ENCODE peak calls at places on chromosomes 12 and 14, in four cellular contexts. One of them, this sample, is unnamed.
A peak's percentile ranks its signal among the peaks of the same experiment; 100 is the strongest.

GRCh38 chr12:40474630-40475029 is 217.6 kb upstream of the CNTN1 start:
- DNase-seq in HepG2: no peak
- DNase-seq in SK-N-SH: no peak
- DNase-seq in K562: no peak
- DNase-seq in this sample: no peak

GRCh38 chr12:51391047-51391837 is at the start of gene GALNT6:
- DNase-seq in HepG2: no peak
- DNase-seq in SK-N-SH: peak; percentile 76
- DNase-seq in K562: peak; percentile 70
- DNase-seq in this sample: peak; percentile 79

GRCh38 chr12:122646568-122647220 is 56.5 kb downstream of the HCAR2 start:
- DNase-seq in HepG2: no peak
- DNase-seq in SK-N-SH: no peak
- DNase-seq in K562: no peak
- DNase-seq in this sample: no peak

GRCh38 chr14:102554835-102555819 is 37.3 kb upstream of the RCOR1 start:
- DNase-seq in HepG2: no peak
- DNase-seq in SK-N-SH: peak; percentile 29
- DNase-seq in K562: no peak
- DNase-seq in this sample: peak; percentile 75

GRCh38 chr12:49086116-49086515 is 8.5 kb downstream of the DHH start:
- DNase-seq in HepG2: no peak
- DNase-seq in SK-N-SH: no peak
- DNase-seq in K562: no peak
- DNase-seq in this sample: no peak

GRCh38 chr12:7859552-7859951 is 13.2 kb downstream of the SLC2A14 start:
- DNase-seq in HepG2: no peak
- DNase-seq in SK-N-SH: no peak
- DNase-seq in K562: no peak
- DNase-seq in this sample: no peak

GRCh38 chr12:53214687-53215455 is 7.8 kb upstream of the ITGB7 start:
- DNase-seq in HepG2: no peak
- DNase-seq in SK-N-SH: no peak
- DNase-seq in K562: no peak
- DNase-seq in this sample: no peak

GRCh38 chr14:98931911-98932310 is 340.1 kb downstream of the BCL11B start:
- DNase-seq in HepG2: no peak
- DNase-seq in SK-N-SH: no peak
- DNase-seq in K562: no peak
- DNase-seq in this sample: no peak

GRCh38 chr12:78914859-78915331 is 50.3 kb downstream of the SYT1 start:
- DNase-seq in HepG2: no peak
- DNase-seq in SK-N-SH: no peak
- DNase-seq in K562: no peak
- DNase-seq in this sample: no peak

GRCh38 chr12:105948331-105948730 is 190.4 kb downstream of the NUAK1 start:
- DNase-seq in HepG2: no peak
- DNase-seq in SK-N-SH: no peak
- DNase-seq in K562: no peak
- DNase-seq in this sample: no peak

GRCh38 chr12:39892146-39892545 is 213.7 kb downstream of the SLC2A13 start:
- DNase-seq in HepG2: no peak
- DNase-seq in SK-N-SH: no peak
- DNase-seq in K562: no peak
- DNase-seq in this sample: no peak

GRCh38 chr12:105425263-105426174 is 95.0 kb downstream of the C12orf75 start:
- DNase-seq in HepG2: no peak
- DNase-seq in SK-N-SH: no peak
- DNase-seq in K562: no peak
- DNase-seq in this sample: no peak

GRCh38 chr12:47509398-47509851 is 196.4 kb downstream of the RPAP3 start:
- DNase-seq in HepG2: no peak
- DNase-seq in SK-N-SH: no peak
- DNase-seq in K562: no peak
- DNase-seq in this sample: no peak

GRCh38 chr14:33611405-33612183 is 339.3 kb downstream of the EGLN3 start:
- DNase-seq in HepG2: no peak
- DNase-seq in SK-N-SH: no peak
- DNase-seq in K562: no peak
- DNase-seq in this sample: peak; percentile 22

GRCh38 chr12:122139266-122139665 is 34.8 kb downstream of the IL31 start:
- DNase-seq in HepG2: no peak
- DNase-seq in SK-N-SH: no peak
- DNase-seq in K562: no peak
- DNase-seq in this sample: no peak

GRCh38 chr12:33988888-33989287 is 33.4 kb upstream of the ALG10 start:
- DNase-seq in HepG2: no peak
- DNase-seq in SK-N-SH: no peak
- DNase-seq in K562: no peak
- DNase-seq in this sample: no peak

GRCh38 chr12:101564912-101565311 is 29.9 kb upstream of the MYBPC1 start:
- DNase-seq in HepG2: no peak
- DNase-seq in SK-N-SH: peak; percentile 1
- DNase-seq in K562: peak; percentile 38
- DNase-seq in this sample: peak; percentile 17

GRCh38 chr12:58321414-58321813 is 380.0 kb downstream of the ATP23 start:
- DNase-seq in HepG2: no peak
- DNase-seq in SK-N-SH: no peak
- DNase-seq in K562: no peak
- DNase-seq in this sample: no peak

GRCh38 chr12:57738661-57739237 is at the start of gene AGAP2:
- DNase-seq in HepG2: no peak
- DNase-seq in SK-N-SH: peak; percentile 91
- DNase-seq in K562: peak; percentile 23
- DNase-seq in this sample: peak; percentile 70

GRCh38 chr12:116390656-116391335 is 113.3 kb upstream of the MED13L start:
- DNase-seq in HepG2: no peak
- DNase-seq in SK-N-SH: no peak
- DNase-seq in K562: no peak
- DNase-seq in this sample: no peak

GRCh38 chr14:97290065-97290464 is 492.9 kb downstream of the VRK1 start:
- DNase-seq in HepG2: no peak
- DNase-seq in SK-N-SH: no peak
- DNase-seq in K562: no peak
- DNase-seq in this sample: no peak

GRCh38 chr14:101560534-101561113 is 671 bp upstream of the DIO3 start:
- DNase-seq in HepG2: no peak
- DNase-seq in SK-N-SH: no peak
- DNase-seq in K562: no peak
- DNase-seq in this sample: no peak

GRCh38 chr14:68088463-68088862 is 268.9 kb downstream of the RAD51B start:
- DNase-seq in HepG2: no peak
- DNase-seq in SK-N-SH: no peak
- DNase-seq in K562: no peak
- DNase-seq in this sample: no peak

GRCh38 chr12:122665759-122666158 is 37.4 kb downstream of the HCAR2 start:
- DNase-seq in HepG2: no peak
- DNase-seq in SK-N-SH: no peak
- DNase-seq in K562: no peak
- DNase-seq in this sample: no peak

GRCh38 chr12:120938496-120938895 is 34.3 kb upstream of the SPPL3 start:
- DNase-seq in HepG2: no peak
- DNase-seq in SK-N-SH: no peak
- DNase-seq in K562: no peak
- DNase-seq in this sample: no peak

GRCh38 chr14:74638066-74638465 is 26.0 kb upstream of the LTBP2 start:
- DNase-seq in HepG2: no peak
- DNase-seq in SK-N-SH: peak; percentile 59
- DNase-seq in K562: no peak
- DNase-seq in this sample: no peak

GRCh38 chr12:47837190-47838171 is 17.8 kb upstream of the HDAC7 start:
- DNase-seq in HepG2: peak; percentile 54
- DNase-seq in SK-N-SH: peak; percentile 81
- DNase-seq in K562: peak; percentile 86
- DNase-seq in this sample: peak; percentile 75

DNA sequence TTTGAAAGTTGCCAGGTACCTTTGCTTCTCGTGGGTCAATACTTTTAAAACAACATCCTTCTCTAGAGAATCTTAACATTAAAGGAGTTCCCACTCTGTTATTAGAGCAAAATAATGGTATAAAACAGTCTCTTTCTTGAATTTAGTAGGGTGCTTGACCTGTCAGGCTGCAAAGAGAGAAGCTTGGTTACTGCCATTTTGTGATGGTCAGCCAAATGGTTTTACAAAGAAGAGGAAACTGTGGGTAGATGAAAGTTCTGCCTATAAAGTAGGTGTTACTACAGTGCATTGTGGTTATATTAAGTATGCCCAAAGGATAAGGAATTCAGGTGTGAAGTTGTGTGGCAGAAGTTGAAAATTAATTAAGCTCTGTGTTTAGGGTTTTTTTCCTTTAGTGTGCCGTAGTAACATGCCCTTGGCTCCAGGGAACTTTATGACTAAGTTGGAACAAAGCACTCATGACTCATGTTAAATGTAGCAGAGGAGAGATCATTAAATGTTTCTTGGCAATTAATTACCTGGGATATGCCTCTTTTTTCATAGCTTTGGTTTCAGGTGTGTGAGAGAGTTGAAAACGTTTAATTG is 354.0 kb upstream of the KITLG start:
- DNase-seq in HepG2: no peak
- DNase-seq in SK-N-SH: no peak
- DNase-seq in K562: no peak
- DNase-seq in this sample: no peak
- TF ChIP-seq FOXJ3 in HepG2: no peak
- TF ChIP-seq FOXJ3 in SK-N-SH: no peak
- TF ChIP-seq FOXJ3 in K562: no peak
- TF ChIP-seq FOXJ3 in this sample: no peak

GRCh38 chr14:48955857-48956256 is 630.3 kb downstream of the RPS29 start:
- DNase-seq in HepG2: no peak
- DNase-seq in SK-N-SH: no peak
- DNase-seq in K562: no peak
- DNase-seq in this sample: no peak
- TF ChIP-seq FOXJ3 in HepG2: no peak
- TF ChIP-seq FOXJ3 in SK-N-SH: no peak
- TF ChIP-seq FOXJ3 in K562: no peak
- TF ChIP-seq FOXJ3 in this sample: no peak

GRCh38 chr12:55771736-55772135 is 28.8 kb downstream of the GDF11 start:
- DNase-seq in HepG2: no peak
- DNase-seq in SK-N-SH: no peak
- DNase-seq in K562: no peak
- DNase-seq in this sample: no peak
- TF ChIP-seq FOXJ3 in HepG2: no peak
- TF ChIP-seq FOXJ3 in SK-N-SH: no peak
- TF ChIP-seq FOXJ3 in K562: no peak
- TF ChIP-seq FOXJ3 in this sample: no peak

DNA sequence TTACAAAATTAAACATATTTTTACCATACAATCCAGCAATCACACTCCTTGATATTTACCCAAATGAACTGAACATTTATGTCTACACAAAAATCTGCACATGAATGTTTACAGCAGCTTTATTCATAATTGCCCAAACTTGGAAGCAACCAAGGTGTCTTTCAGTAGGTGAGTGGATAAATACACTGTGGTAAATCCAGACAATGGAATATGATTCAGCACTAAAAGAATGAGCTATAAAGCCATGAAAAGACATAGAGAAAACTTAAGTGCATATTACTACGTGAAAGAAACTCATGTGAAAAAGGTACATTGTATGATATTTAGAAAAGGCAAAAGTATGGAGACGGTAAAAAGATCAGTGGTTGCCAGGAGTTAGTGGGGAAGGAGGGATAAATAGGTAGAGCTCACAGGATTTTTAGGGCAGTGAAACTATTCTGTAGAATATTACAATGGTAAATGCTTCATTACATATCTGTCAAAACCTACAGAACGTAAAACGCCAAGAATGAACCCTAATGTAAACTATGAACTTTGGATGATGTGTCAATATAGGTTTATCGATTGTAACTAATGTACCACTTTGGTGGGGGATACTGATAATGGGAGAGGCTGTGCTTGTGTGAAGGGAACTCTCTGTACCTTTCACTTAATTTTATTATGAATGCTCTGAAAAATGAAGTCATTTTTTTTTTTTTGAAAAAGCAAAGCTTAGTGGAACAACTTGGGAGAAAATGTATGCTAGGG is 295.7 kb downstream of the CEP128 start:
- DNase-seq in HepG2: peak; percentile 16
- DNase-seq in SK-N-SH: no peak
- DNase-seq in K562: no peak
- DNase-seq in this sample: no peak
- TF ChIP-seq FOXJ3 in HepG2: no peak
- TF ChIP-seq FOXJ3 in SK-N-SH: no peak
- TF ChIP-seq FOXJ3 in K562: no peak
- TF ChIP-seq FOXJ3 in this sample: no peak

GRCh38 chr12:54587315-54587821 is 1.1 kb downstream of the PPP1R1A start:
- DNase-seq in HepG2: peak; percentile 61
- DNase-seq in SK-N-SH: no peak
- DNase-seq in K562: no peak
- DNase-seq in this sample: no peak
- TF ChIP-seq FOXJ3 in HepG2: no peak
- TF ChIP-seq FOXJ3 in SK-N-SH: no peak
- TF ChIP-seq FOXJ3 in K562: no peak
- TF ChIP-seq FOXJ3 in this sample: no peak

This sample was measured in WTC11.